ENCODE peak calls at places on chromosomes 5 and 9, in eight cellular contexts. I, N, Q, D, V, O, Z and U are unnamed samples.

GRCh38 chr5:32638309-32638708 is 53.0 kb downstream of the SUB1 start:
- DNase-seq in Z (no peak), O (no peak), V (no peak), I (no peak), D (no peak), Q (peak), N (no peak), U (no peak)

GRCh38 chr5:79495311-79495710 is 18.6 kb downstream of the HOMER1 start:
- DNase-seq in Q (no peak), O (no peak), N (peak), D (no peak), Z (no peak), V (no peak), I (peak), U (no peak)

GRCh38 chr5:154312571-154312970 is 122.0 kb downstream of the GALNT10 start:
- DNase-seq in O (no peak), Z (no peak), V (no peak), I (peak), N (no peak), D (no peak), Q (peak), U (no peak)

GRCh38 chr5:149472399-149472798 is 78.8 kb downstream of the CSNK1A1 start:
- DNase-seq in N (no peak), V (no peak), Z (peak), O (no peak), I (no peak), D (no peak), Q (no peak), U (no peak)

GRCh38 chr9:113536483-113537226 is 73.1 kb downstream of the RGS3 start:
- DNase-seq in I (no peak), O (peak), D (no peak), N (peak), V (peak), Z (no peak), Q (no peak), U (peak)

GRCh38 chr5:140869555-140869886 is 764 bp downstream of the PCDHA11 start:
- DNase-seq in O (no peak), V (no peak), N (no peak), I (no peak), Q (no peak), Z (no peak), D (no peak), U (no peak)

GRCh38 chr5:1445895-1446601 is 808 bp upstream of the SLC6A3 start:
- DNase-seq in O (no peak), I (no peak), D (peak), Z (peak), V (peak), N (no peak), Q (no peak), U (no peak)

GRCh38 chr5:83394190-83394589 is 77.4 kb upstream of the VCAN start:
- DNase-seq in N (no peak), O (no peak), V (no peak), I (no peak), Q (no peak), D (no peak), Z (no peak), U (no peak)

GRCh38 chr5:157562111-157562581 is 13.4 kb downstream of the ADAM19 start:
- DNase-seq in D (no peak), I (no peak), Z (no peak), N (no peak), Q (no peak), O (no peak), V (no peak), U (peak)

GRCh38 chr5:14724633-14725032 is 60.1 kb downstream of the OTULIN start:
- DNase-seq in D (no peak), O (no peak), Q (no peak), N (peak), I (no peak), V (no peak), Z (no peak), U (no peak)

DNA sequence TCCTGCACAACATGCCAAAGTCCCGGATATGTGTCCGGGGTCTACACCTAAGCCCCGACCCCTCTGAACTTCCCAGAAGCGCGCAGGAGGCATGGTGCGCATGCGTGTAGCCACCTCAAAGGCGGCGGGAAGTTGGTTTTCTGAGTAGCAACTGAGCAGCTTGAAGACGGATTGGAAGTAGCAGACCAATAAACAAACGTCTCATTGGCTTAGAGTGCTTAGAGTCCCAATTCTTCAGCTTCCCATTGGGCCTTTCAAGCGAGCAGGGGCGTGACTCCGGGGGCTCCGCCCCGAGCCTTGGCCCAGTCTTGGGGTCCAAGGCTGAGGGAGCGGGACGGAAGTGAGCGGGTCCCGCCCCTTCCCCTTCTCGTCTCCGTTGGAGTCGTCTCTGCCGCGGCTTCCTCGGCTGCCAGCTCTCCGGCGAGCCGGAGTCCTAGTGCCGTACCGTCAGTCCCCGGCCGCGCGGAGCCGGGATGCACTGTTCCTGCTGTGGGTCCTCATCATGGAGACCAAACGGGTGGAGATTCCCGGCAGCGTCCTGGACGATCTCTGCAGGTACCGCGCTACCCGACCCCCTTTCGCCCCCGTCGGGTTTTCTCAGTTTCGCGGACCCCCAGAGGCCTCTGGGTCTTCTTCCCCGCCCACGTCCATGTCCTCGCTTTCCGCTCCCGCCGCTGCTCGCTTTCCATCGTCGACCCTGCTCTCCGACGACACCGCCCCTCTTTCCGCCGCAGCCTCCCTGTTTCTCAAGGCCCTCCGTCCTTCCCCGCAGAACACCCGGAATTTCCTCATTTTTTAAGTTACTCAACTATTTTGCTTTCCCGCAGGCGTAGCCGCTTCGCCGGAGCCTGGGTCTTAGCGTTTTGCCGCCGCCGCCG is at the start of gene DCP2:
- DNase-seq in Q (peak), Z (peak), N (peak), D (peak), O (peak), I (peak), V (peak), U (peak)
- TF ChIP-seq POLR2A in Q (peak), Z (no peak), N (peak), D (peak), O (peak), I (peak), V (peak), U (peak)

GRCh38 chr5:40831346-40832210 is 3.4 kb downstream of the RPL37 start:
- DNase-seq in N (no peak), Q (no peak), Z (no peak), O (no peak), D (no peak), I (no peak), V (no peak), U (no peak)
- TF ChIP-seq POLR2A in N (no peak), Q (no peak), Z (no peak), O (no peak), D (no peak), I (no peak), V (no peak), U (no peak)

GRCh38 chr5:163730206-163730782 is 224.9 kb downstream of the MAT2B start:
- DNase-seq in I (no peak), Q (no peak), Z (no peak), N (no peak), D (no peak), V (no peak), O (no peak), U (no peak)
- TF ChIP-seq POLR2A in I (no peak), Q (no peak), Z (no peak), N (no peak), D (no peak), V (no peak), O (no peak), U (no peak)

DNA sequence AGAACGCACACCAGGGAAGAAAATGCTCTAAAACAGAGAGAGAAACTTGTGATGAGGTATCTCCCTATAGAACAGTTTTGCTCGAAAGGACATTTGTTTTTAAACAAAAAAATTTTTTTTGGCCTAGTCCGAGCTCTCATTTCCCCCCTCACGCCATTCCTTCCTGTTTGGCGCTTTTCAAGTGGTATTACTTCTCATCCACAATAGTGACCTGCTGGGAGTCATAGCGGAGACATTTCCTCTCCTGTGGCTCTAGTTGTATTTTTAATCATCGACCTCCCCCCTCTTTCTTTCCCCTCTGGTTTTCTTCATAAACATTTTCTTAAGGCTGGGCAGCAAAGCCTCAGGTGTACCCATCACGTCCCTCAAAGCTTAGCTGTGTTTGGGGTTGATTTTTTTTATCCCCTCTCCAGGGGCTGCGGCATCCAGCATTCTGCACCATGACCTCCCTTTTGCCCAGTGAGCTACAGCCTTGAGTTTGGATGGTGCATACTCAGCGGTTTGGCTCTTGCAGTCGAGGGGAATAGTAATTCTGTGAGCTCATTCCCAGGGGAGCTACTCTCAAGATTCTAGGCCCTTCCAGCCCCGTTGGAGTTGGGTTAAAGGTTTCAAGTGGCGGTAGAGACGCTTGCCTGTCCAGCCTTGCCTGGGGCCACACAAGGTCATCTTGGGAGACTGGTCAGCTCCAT is 102.0 kb upstream of the SPRY4 start:
- DNase-seq in D (no peak), I (no peak), N (no peak), O (no peak), Z (peak), V (no peak), Q (no peak), U (no peak)
- TF ChIP-seq POLR2A in D (no peak), I (no peak), N (no peak), O (no peak), Z (no peak), V (no peak), Q (no peak), U (no peak)

DNA sequence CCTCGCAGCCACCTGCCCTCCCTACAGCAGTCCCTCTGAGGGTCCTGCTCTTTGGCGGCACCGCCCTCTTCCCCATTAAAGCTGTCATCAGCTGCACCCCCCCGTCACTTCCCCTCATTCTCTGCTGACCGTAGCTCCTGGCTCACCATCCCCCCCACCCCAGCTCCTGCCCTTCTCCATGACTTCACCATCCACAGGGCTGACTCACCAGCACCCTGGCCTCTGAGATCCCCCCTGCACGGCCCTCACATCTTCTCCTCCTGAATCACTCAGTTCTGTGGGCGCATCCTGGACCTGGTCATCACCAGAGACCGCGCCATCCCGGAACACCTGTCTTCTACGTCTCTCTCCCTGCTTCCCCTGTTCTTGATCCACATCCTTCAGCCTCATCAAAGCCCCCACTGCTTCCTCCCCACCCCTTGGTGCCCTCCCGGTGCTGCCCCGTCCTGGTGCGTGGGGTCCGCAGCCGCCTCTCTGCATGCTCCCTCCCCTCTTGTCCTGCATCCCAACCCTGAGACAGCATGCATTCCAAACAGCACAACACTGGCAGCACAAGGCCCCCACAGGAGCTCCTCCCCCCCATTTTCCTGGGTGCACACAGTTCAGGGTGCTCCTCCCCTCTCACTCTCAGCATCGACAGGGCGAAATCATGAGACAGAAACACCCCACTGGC is 12.9 kb downstream of the FLT4 start:
- DNase-seq in D (peak), I (no peak), O (peak), V (no peak), Z (no peak), N (no peak), Q (no peak), U (peak)
- TF ChIP-seq POLR2A in D (no peak), I (no peak), O (no peak), V (no peak), Z (no peak), N (no peak), Q (no peak), U (no peak)

DNA sequence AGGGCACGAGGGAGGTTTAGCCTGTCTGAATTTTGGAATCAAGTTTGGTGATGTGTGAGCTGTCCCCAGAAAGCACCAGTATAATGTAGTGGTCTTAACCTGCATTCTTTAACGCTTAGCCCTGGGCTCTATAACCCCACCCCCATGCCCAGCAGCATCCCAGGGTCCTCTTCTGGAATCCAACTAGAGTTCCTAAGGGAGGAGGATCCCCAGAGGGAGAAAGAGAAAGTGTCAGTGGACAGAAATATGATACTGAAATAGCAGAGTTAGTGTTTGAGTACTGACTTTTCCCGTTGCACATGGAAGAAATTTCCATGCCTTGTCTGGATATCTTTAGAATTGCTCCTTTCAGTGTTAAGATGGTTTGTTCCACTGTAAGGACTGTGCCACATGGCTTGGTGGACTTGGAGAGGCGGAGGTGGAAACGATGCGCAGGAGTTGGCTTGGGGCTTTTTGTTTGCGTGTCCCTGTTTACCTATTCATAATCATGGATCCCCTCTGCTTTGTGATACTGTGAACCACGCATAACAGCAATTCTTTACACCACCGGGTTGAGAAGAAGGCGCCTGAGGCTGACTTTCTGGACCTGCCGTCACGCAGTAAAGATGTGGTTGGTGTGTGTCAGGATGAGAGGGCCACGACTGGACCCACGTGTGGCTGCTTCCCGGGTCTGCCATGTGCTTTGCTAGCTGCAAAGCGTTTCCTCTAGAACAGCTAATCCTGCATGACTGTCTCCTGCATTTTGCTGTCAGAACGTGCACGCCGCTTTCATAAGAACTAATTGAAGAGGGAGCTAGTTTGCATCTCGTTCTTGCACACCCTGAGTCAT is 142.3 kb downstream of the SMARCA2 start:
- DNase-seq in V (peak), Q (no peak), I (peak), D (no peak), O (peak), N (peak), Z (no peak), U (no peak)
- TF ChIP-seq POLR2A in V (no peak), Q (no peak), I (no peak), D (no peak), O (no peak), N (no peak), Z (no peak), U (no peak)